ENCODE peak calls at places on chromosomes 5 and 9, in ten cellular contexts. One of them, this sample, is unnamed.

GRCh38 chr9:114641974-114642373 is 15.6 kb downstream of the TEX53 start:
- DNase-seq in NCI-H460: no peak
- DNase-seq in RPMI7951: no peak
- DNase-seq in NCI-H1694 treated with DMSO at 0.1 percent for 48 hours: no peak
- DNase-seq in dorsolateral prefrontal cortex: no peak
- DNase-seq in hippocampal formation: no peak
- DNase-seq in NCI-H146: no peak
- DNase-seq in GDM1: peak
- DNase-seq in Kasumi-1: peak
- DNase-seq in fibroblast of lung: no peak
- DNase-seq in this sample: no peak

GRCh38 chr5:87268126-87268969 is 665 bp downstream of the RASA1 start:
- DNase-seq in fibroblast of lung: peak
- DNase-seq in hippocampal formation: peak
- DNase-seq in NCI-H460: peak
- DNase-seq in dorsolateral prefrontal cortex: peak
- DNase-seq in RPMI7951: peak
- DNase-seq in Kasumi-1: peak
- DNase-seq in NCI-H146: peak
- DNase-seq in GDM1: peak
- DNase-seq in NCI-H1694 treated with DMSO at 0.1 percent for 48 hours: no peak
- DNase-seq in this sample: peak

GRCh38 chr5:43121565-43122484 is 1.1 kb downstream of the ZNF131 start:
- DNase-seq in fibroblast of lung: peak
- DNase-seq in NCI-H460: peak
- DNase-seq in NCI-H146: peak
- DNase-seq in NCI-H1694 treated with DMSO at 0.1 percent for 48 hours: peak
- DNase-seq in dorsolateral prefrontal cortex: no peak
- DNase-seq in GDM1: no peak
- DNase-seq in Kasumi-1: peak
- DNase-seq in hippocampal formation: no peak
- DNase-seq in RPMI7951: peak
- DNase-seq in this sample: peak

GRCh38 chr9:109048822-109049221 is 35.5 kb upstream of the CTNNAL1 start:
- DNase-seq in RPMI7951: no peak
- DNase-seq in NCI-H1694 treated with DMSO at 0.1 percent for 48 hours: no peak
- DNase-seq in NCI-H146: no peak
- DNase-seq in hippocampal formation: no peak
- DNase-seq in Kasumi-1: no peak
- DNase-seq in dorsolateral prefrontal cortex: peak
- DNase-seq in GDM1: no peak
- DNase-seq in NCI-H460: no peak
- DNase-seq in fibroblast of lung: no peak
- DNase-seq in this sample: no peak

GRCh38 chr5:64140018-64140417 is 25.6 kb upstream of the RNF180 start:
- DNase-seq in RPMI7951: no peak
- DNase-seq in NCI-H1694 treated with DMSO at 0.1 percent for 48 hours: no peak
- DNase-seq in fibroblast of lung: no peak
- DNase-seq in NCI-H460: no peak
- DNase-seq in GDM1: no peak
- DNase-seq in Kasumi-1: no peak
- DNase-seq in dorsolateral prefrontal cortex: no peak
- DNase-seq in NCI-H146: no peak
- DNase-seq in hippocampal formation: no peak
- DNase-seq in this sample: no peak

GRCh38 chr5:68484307-68485068 is 268.9 kb downstream of the PIK3R1 start:
- DNase-seq in RPMI7951: peak
- DNase-seq in NCI-H460: no peak
- DNase-seq in Kasumi-1: no peak
- DNase-seq in hippocampal formation: no peak
- DNase-seq in NCI-H1694 treated with DMSO at 0.1 percent for 48 hours: no peak
- DNase-seq in GDM1: no peak
- DNase-seq in NCI-H146: no peak
- DNase-seq in dorsolateral prefrontal cortex: no peak
- DNase-seq in fibroblast of lung: peak
- DNase-seq in this sample: peak

GRCh38 chr5:142874537-142874936 is 104.4 kb downstream of the ARHGAP26 start:
- DNase-seq in NCI-H460: peak
- DNase-seq in dorsolateral prefrontal cortex: no peak
- DNase-seq in NCI-H146: no peak
- DNase-seq in GDM1: no peak
- DNase-seq in NCI-H1694 treated with DMSO at 0.1 percent for 48 hours: no peak
- DNase-seq in hippocampal formation: no peak
- DNase-seq in Kasumi-1: no peak
- DNase-seq in fibroblast of lung: peak
- DNase-seq in RPMI7951: peak
- DNase-seq in this sample: no peak

GRCh38 chr5:144405986-144406385 is 235.3 kb downstream of the KCTD16 start:
- DNase-seq in hippocampal formation: no peak
- DNase-seq in Kasumi-1: no peak
- DNase-seq in GDM1: no peak
- DNase-seq in NCI-H460: no peak
- DNase-seq in NCI-H1694 treated with DMSO at 0.1 percent for 48 hours: no peak
- DNase-seq in fibroblast of lung: no peak
- DNase-seq in RPMI7951: no peak
- DNase-seq in NCI-H146: peak
- DNase-seq in dorsolateral prefrontal cortex: no peak
- DNase-seq in this sample: no peak

GRCh38 chr9:95409650-95410426 is 92.3 kb upstream of the FANCC start:
- DNase-seq in RPMI7951: peak
- DNase-seq in Kasumi-1: peak
- DNase-seq in GDM1: no peak
- DNase-seq in NCI-H460: peak
- DNase-seq in NCI-H146: no peak
- DNase-seq in NCI-H1694 treated with DMSO at 0.1 percent for 48 hours: no peak
- DNase-seq in hippocampal formation: no peak
- DNase-seq in fibroblast of lung: peak
- DNase-seq in dorsolateral prefrontal cortex: no peak
- DNase-seq in this sample: peak

GRCh38 chr5:171835066-171835465 is 49.4 kb downstream of the SMIM23 start:
- DNase-seq in NCI-H460: no peak
- DNase-seq in Kasumi-1: no peak
- DNase-seq in RPMI7951: peak
- DNase-seq in dorsolateral prefrontal cortex: no peak
- DNase-seq in NCI-H1694 treated with DMSO at 0.1 percent for 48 hours: no peak
- DNase-seq in hippocampal formation: no peak
- DNase-seq in fibroblast of lung: no peak
- DNase-seq in NCI-H146: no peak
- DNase-seq in GDM1: no peak
- DNase-seq in this sample: no peak

GRCh38 chr5:174151579-174152181 is 106.2 kb downstream of the NSG2 start:
- DNase-seq in RPMI7951: no peak
- DNase-seq in Kasumi-1: no peak
- DNase-seq in NCI-H1694 treated with DMSO at 0.1 percent for 48 hours: no peak
- DNase-seq in NCI-H460: no peak
- DNase-seq in NCI-H146: no peak
- DNase-seq in GDM1: no peak
- DNase-seq in fibroblast of lung: no peak
- DNase-seq in hippocampal formation: no peak
- DNase-seq in dorsolateral prefrontal cortex: no peak
- DNase-seq in this sample: no peak

GRCh38 chr9:2307480-2307879 is 292.3 kb downstream of the SMARCA2 start:
- DNase-seq in NCI-H1694 treated with DMSO at 0.1 percent for 48 hours: no peak
- DNase-seq in fibroblast of lung: peak
- DNase-seq in RPMI7951: peak
- DNase-seq in GDM1: no peak
- DNase-seq in Kasumi-1: no peak
- DNase-seq in hippocampal formation: no peak
- DNase-seq in NCI-H460: no peak
- DNase-seq in NCI-H146: no peak
- DNase-seq in dorsolateral prefrontal cortex: no peak
- DNase-seq in this sample: no peak

GRCh38 chr5:30804739-30805313 is 388.7 kb upstream of the CDH6 start:
- DNase-seq in NCI-H1694 treated with DMSO at 0.1 percent for 48 hours: no peak
- DNase-seq in fibroblast of lung: peak
- DNase-seq in NCI-H460: no peak
- DNase-seq in NCI-H146: peak
- DNase-seq in GDM1: no peak
- DNase-seq in RPMI7951: no peak
- DNase-seq in dorsolateral prefrontal cortex: no peak
- DNase-seq in Kasumi-1: no peak
- DNase-seq in hippocampal formation: no peak
- DNase-seq in this sample: peak

GRCh38 chr5:138467711-138468132 is 2.4 kb downstream of the EGR1 start:
- DNase-seq in NCI-H146: no peak
- DNase-seq in fibroblast of lung: no peak
- DNase-seq in NCI-H1694 treated with DMSO at 0.1 percent for 48 hours: no peak
- DNase-seq in RPMI7951: peak
- DNase-seq in Kasumi-1: no peak
- DNase-seq in NCI-H460: peak
- DNase-seq in GDM1: no peak
- DNase-seq in dorsolateral prefrontal cortex: no peak
- DNase-seq in hippocampal formation: no peak
- DNase-seq in this sample: no peak

GRCh38 chr5:35067985-35068384 is 20.2 kb upstream of the AGXT2 start:
- DNase-seq in NCI-H460: no peak
- DNase-seq in fibroblast of lung: peak
- DNase-seq in GDM1: no peak
- DNase-seq in RPMI7951: peak
- DNase-seq in NCI-H1694 treated with DMSO at 0.1 percent for 48 hours: no peak
- DNase-seq in Kasumi-1: no peak
- DNase-seq in NCI-H146: no peak
- DNase-seq in hippocampal formation: no peak
- DNase-seq in dorsolateral prefrontal cortex: no peak
- DNase-seq in this sample: peak

GRCh38 chr5:173165193-173165988 is 21.1 kb downstream of the BNIP1 start:
- DNase-seq in fibroblast of lung: no peak
- DNase-seq in NCI-H460: no peak
- DNase-seq in dorsolateral prefrontal cortex: no peak
- DNase-seq in Kasumi-1: no peak
- DNase-seq in hippocampal formation: no peak
- DNase-seq in NCI-H146: no peak
- DNase-seq in RPMI7951: no peak
- DNase-seq in NCI-H1694 treated with DMSO at 0.1 percent for 48 hours: no peak
- DNase-seq in GDM1: no peak
- DNase-seq in this sample: no peak

GRCh38 chr5:112063191-112063590 is 306.2 kb upstream of the NREP start:
- DNase-seq in RPMI7951: no peak
- DNase-seq in NCI-H146: no peak
- DNase-seq in GDM1: no peak
- DNase-seq in NCI-H1694 treated with DMSO at 0.1 percent for 48 hours: no peak
- DNase-seq in NCI-H460: no peak
- DNase-seq in Kasumi-1: no peak
- DNase-seq in fibroblast of lung: no peak
- DNase-seq in dorsolateral prefrontal cortex: no peak
- DNase-seq in hippocampal formation: no peak
- DNase-seq in this sample: no peak

This sample was measured in astrocyte.